ENCODE peak calls at places on chromosome 9, in four cellular contexts. One of them, this sample, is unnamed.

GRCh38 chr9:129058965-129059795 is 21.7 kb upstream of the DOLPP1 start:
- DNase-seq in H1: no peak
- DNase-seq in IMR-90: peak; percentile 42
- DNase-seq in neuronal stem cell: no peak
- DNase-seq in this sample: no peak

GRCh38 chr9:95819636-95820035 is 55.9 kb upstream of the ERCC6L2 start:
- DNase-seq in IMR-90: no peak
- DNase-seq in H1: peak; percentile 7
- DNase-seq in neuronal stem cell: no peak
- DNase-seq in this sample: no peak

GRCh38 chr9:130689937-130690700 is 3.5 kb upstream of the EXOSC2 start:
- DNase-seq in neuronal stem cell: no peak
- DNase-seq in IMR-90: peak; percentile 94
- DNase-seq in H1: no peak
- DNase-seq in this sample: peak; percentile 72

GRCh38 chr9:97615439-97616072 is 17.6 kb downstream of the TSTD2 start:
- DNase-seq in neuronal stem cell: peak; percentile 47
- DNase-seq in IMR-90: peak; percentile 54
- DNase-seq in H1: no peak
- DNase-seq in this sample: peak; percentile 63

GRCh38 chr9:20611751-20612287 is 10.5 kb downstream of the MLLT3 start:
- DNase-seq in H1: no peak
- DNase-seq in IMR-90: peak; percentile 84
- DNase-seq in neuronal stem cell: no peak
- DNase-seq in this sample: peak; percentile 84

GRCh38 chr9:137301086-137301947 is 754 bp downstream of the NRARP start:
- DNase-seq in H1: no peak
- DNase-seq in IMR-90: peak; percentile 39
- DNase-seq in neuronal stem cell: peak; percentile 75
- DNase-seq in this sample: peak; percentile 64

GRCh38 chr9:27888661-27889295 is 315.5 kb upstream of the C9orf72 start:
- DNase-seq in neuronal stem cell: no peak
- DNase-seq in H1: peak; percentile 36
- DNase-seq in IMR-90: no peak
- DNase-seq in this sample: no peak

GRCh38 chr9:90105793-90106192 is 501.0 kb downstream of the GADD45G start:
- DNase-seq in IMR-90: no peak
- DNase-seq in H1: no peak
- DNase-seq in neuronal stem cell: no peak
- DNase-seq in this sample: no peak

GRCh38 chr9:115494393-115494792 is 376.4 kb upstream of the TNC start:
- DNase-seq in neuronal stem cell: no peak
- DNase-seq in H1: no peak
- DNase-seq in IMR-90: no peak
- DNase-seq in this sample: peak; percentile 28

GRCh38 chr9:115758441-115758840 is 395.1 kb upstream of the PAPPA start:
- DNase-seq in IMR-90: no peak
- DNase-seq in H1: no peak
- DNase-seq in neuronal stem cell: no peak
- DNase-seq in this sample: peak; percentile 44

GRCh38 chr9:5786370-5787127 is 46.4 kb downstream of the ERMP1 start:
- DNase-seq in H1: no peak
- DNase-seq in IMR-90: peak; percentile 61
- DNase-seq in neuronal stem cell: no peak
- DNase-seq in this sample: peak; percentile 75

GRCh38 chr9:6634441-6634840 is 11.1 kb downstream of the GLDC start:
- DNase-seq in H1: no peak
- DNase-seq in neuronal stem cell: no peak
- DNase-seq in IMR-90: no peak
- DNase-seq in this sample: no peak

GRCh38 chr9:133238272-133238850 is 29.3 kb upstream of the OBP2B start:
- DNase-seq in IMR-90: no peak
- DNase-seq in neuronal stem cell: peak; percentile 67
- DNase-seq in H1: peak; percentile 92
- DNase-seq in this sample: peak; percentile 58

GRCh38 chr9:137462396-137463193 is 3.5 kb upstream of the NSMF start:
- DNase-seq in H1: no peak
- DNase-seq in IMR-90: no peak
- DNase-seq in neuronal stem cell: no peak
- DNase-seq in this sample: no peak

GRCh38 chr9:33649463-33649862 is 125.4 kb downstream of the ANKRD18B start:
- DNase-seq in IMR-90: no peak
- DNase-seq in H1: no peak
- DNase-seq in neuronal stem cell: no peak
- DNase-seq in this sample: no peak

DNA sequence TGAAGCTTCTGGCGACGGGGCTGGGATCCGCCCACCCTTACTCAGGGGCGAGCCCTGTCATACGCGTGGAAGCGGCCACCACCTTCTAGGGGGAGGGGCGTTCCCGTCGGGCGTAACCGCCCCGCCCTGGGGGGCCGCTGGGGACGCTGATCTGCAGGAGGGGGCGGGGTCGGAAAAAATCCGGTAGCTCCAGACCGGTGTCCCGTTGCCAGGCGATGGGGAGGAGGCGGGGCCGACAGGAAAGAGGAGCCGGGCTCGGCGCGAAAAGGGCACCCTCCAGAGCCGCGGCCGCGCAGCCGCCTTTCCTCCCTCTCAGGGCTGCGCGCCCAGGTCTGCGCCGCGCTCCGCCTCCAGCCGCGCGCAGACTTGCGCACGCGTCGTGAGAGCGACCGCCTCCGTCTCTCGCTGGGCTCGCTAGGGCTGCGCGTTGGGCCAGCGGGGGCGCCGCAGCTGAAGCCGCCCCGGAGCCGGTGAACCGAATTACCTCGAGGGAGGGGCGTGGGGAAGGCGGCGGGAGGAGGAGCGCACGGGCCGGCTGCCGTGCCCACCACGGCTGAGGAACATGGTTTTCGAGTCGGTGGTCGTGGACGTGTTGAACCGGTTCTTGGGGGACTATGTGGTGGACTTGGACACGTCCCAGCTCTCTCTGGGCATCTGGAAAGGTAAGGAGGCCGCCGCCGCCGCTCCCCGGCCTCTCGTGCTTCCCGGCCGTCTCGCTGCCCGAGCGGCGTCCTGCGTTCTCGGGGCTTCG is at the start of gene VPS13A:
- DNase-seq in IMR-90: peak; percentile 91
- DNase-seq in H1: peak; percentile 92
- DNase-seq in neuronal stem cell: peak; percentile 96
- DNase-seq in this sample: peak; percentile 92
- H3K14ac ChIP-seq in IMR-90: peak within 1 kb of the TSS; percentile 92
- H3K14ac ChIP-seq in H1: no peak within 1 kb of the TSS
- H3K14ac ChIP-seq in neuronal stem cell: peak within 1 kb of the TSS; percentile 64
- H3K14ac ChIP-seq in this sample: no peak within 1 kb of the TSS

DNA sequence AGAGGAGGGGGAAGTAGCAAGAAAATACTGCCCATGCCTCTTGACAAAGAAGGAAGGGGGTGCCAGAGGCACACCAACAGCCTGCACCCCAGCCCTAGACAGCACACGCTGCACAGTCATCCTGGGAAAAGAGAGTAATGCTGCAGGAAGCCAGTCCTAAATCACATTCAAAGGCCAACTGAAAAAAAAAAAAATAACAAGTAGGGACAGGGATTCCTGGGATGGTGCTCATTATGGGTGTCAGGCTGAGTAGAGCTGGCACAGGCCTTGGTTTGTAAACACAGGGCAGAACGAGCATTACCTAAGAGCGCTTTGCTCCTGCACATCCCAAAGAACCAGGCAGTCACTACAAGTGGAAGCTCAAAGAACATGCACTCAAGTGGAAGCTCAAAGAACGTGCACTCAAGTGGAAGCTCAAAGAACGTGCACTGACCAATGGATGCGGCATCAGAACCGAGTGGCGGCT is 7.8 kb downstream of the RAPGEF1 start:
- DNase-seq in IMR-90: peak; percentile 78
- DNase-seq in neuronal stem cell: no peak
- DNase-seq in H1: no peak
- DNase-seq in this sample: peak; percentile 74
- H3K4ac ChIP-seq in IMR-90: peak overlapping the region; percentile 78
- H3K4ac ChIP-seq in neuronal stem cell: no peak overlapping the region
- H3K4ac ChIP-seq in H1: no peak overlapping the region
- H3K4ac ChIP-seq in this sample: no peak overlapping the region

GRCh38 chr9:136153381-136154065 is 34.8 kb upstream of the TMEM250 start:
- DNase-seq in H1: no peak
- DNase-seq in neuronal stem cell: no peak
- DNase-seq in IMR-90: no peak
- DNase-seq in this sample: no peak

GRCh38 chr9:136154943-136155342 is 36.3 kb upstream of the TMEM250 start:
- DNase-seq in neuronal stem cell: no peak
- DNase-seq in IMR-90: no peak
- DNase-seq in H1: no peak
- DNase-seq in this sample: no peak

GRCh38 chr9:136157477-136158265 is 39.0 kb upstream of the TMEM250 start:
- DNase-seq in IMR-90: no peak
- DNase-seq in H1: no peak
- DNase-seq in neuronal stem cell: no peak
- DNase-seq in this sample: no peak

GRCh38 chr9:136156216-136157120 is 37.8 kb upstream of the TMEM250 start:
- DNase-seq in H1: no peak
- DNase-seq in IMR-90: no peak
- DNase-seq in neuronal stem cell: no peak
- DNase-seq in this sample: no peak

DNA sequence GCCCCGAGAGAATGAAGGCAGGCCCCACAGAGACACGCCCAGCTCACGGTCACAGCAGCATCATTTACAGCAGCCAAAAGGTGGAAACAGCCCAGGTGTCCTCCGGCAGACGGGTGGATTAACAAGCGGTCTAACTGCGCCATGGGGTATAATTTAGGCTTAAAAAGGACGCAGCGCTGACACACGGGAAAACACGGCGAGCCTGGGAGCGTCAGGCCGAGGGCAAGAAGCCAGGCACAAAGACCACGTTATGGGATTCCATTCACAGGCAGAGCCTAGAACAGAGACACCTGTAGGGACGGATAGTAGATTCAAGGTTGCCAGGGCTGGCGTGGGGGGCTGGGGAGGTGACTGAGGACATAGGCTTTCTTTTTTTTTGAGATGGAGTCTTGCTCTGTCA is 36.9 kb upstream of the TMEM250 start:
- DNase-seq in H1: no peak
- DNase-seq in IMR-90: no peak
- DNase-seq in neuronal stem cell: no peak
- DNase-seq in this sample: no peak
- H3K14ac ChIP-seq in H1: no peak overlapping the region
- H3K14ac ChIP-seq in IMR-90: no peak overlapping the region
- H3K14ac ChIP-seq in neuronal stem cell: peak overlapping the region; percentile 57
- H3K14ac ChIP-seq in this sample: no peak overlapping the region

GRCh38 chr9:99274511-99274910 is 52.4 kb downstream of the SEC61B start:
- DNase-seq in IMR-90: no peak
- DNase-seq in neuronal stem cell: no peak
- DNase-seq in H1: no peak
- DNase-seq in this sample: no peak

GRCh38 chr9:99274016-99274415 is 51.9 kb downstream of the SEC61B start:
- DNase-seq in IMR-90: no peak
- DNase-seq in H1: no peak
- DNase-seq in neuronal stem cell: no peak
- DNase-seq in this sample: no peak

GRCh38 chr9:99272866-99273265 is 50.8 kb downstream of the SEC61B start:
- DNase-seq in neuronal stem cell: no peak
- DNase-seq in IMR-90: no peak
- DNase-seq in H1: no peak
- DNase-seq in this sample: no peak

GRCh38 chr9:99266136-99267023 is 44.3 kb downstream of the SEC61B start:
- DNase-seq in H1: peak; percentile 68
- DNase-seq in IMR-90: peak; percentile 68
- DNase-seq in neuronal stem cell: peak; percentile 67
- DNase-seq in this sample: peak; percentile 64

GRCh38 chr9:99269429-99269828 is 47.3 kb downstream of the SEC61B start:
- DNase-seq in IMR-90: peak; percentile 85
- DNase-seq in neuronal stem cell: no peak
- DNase-seq in H1: no peak
- DNase-seq in this sample: peak; percentile 31
- H3K4ac ChIP-seq in IMR-90: no peak overlapping the region
- H3K4ac ChIP-seq in neuronal stem cell: no peak overlapping the region
- H3K4ac ChIP-seq in H1: no peak overlapping the region
- H3K4ac ChIP-seq in this sample: no peak overlapping the region

DNA sequence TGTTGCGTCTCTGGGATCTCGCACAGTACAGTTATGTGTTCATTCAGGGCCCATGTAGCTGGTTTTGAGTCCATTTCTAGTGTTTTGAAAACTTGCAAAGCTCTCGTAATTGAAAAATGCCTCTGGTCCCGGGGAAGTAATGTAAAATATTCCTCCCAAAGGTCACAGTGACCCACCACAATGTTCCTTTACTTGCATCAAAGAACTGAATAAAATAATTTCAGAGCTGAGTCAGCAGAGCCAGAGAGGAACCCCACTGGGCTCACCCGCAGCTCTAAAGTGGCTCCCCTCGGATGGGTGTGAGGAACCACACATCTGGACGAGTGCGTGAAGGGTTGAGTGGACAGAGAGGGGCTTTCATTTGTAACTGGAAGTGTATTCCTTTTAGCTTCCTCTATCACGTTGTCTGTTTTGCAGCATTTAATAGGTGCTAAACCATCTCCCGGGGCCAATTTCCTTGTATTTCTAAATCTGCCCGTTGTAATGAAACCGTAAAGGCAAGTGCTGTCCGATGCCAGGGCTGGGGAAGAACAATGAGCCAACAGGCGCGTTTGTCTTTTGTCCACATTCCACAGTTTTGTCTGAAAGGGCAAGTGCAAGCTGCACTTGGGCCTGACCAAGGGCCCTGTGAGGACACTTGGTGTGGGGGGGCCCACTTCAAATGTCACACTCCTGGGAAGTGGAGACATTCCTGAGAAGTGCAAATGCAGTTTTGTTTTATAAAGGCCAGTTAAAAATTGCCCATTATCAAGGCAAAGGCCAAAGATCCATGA is 29.9 kb downstream of the COL5A1 start:
- DNase-seq in IMR-90: no peak
- DNase-seq in H1: no peak
- DNase-seq in neuronal stem cell: no peak
- DNase-seq in this sample: no peak
- H3K14ac ChIP-seq in IMR-90: no peak overlapping the region
- H3K14ac ChIP-seq in H1: no peak overlapping the region
- H3K14ac ChIP-seq in neuronal stem cell: no peak overlapping the region
- H3K14ac ChIP-seq in this sample: no peak overlapping the region